ENCODE peak calls at places on chromosomes 5 and 9, in five cellular contexts. One of them, this sample, is unnamed.

GRCh38 chr5:148849461-148849860 is 23.1 kb downstream of the ADRB2 start:
- DNase-seq in neural progenitor cell: no peak
- DNase-seq in adrenal gland: no peak
- DNase-seq in effector memory CD4-positive, alpha-beta T cell: no peak
- DNase-seq in dorsolateral prefrontal cortex: no peak
- DNase-seq in this sample: no peak

GRCh38 chr9:105059260-105059659 is 131.3 kb upstream of the ABCA1 start:
- DNase-seq in neural progenitor cell: no peak
- DNase-seq in adrenal gland: no peak
- DNase-seq in effector memory CD4-positive, alpha-beta T cell: no peak
- DNase-seq in dorsolateral prefrontal cortex: no peak
- DNase-seq in this sample: no peak

GRCh38 chr5:78328585-78329173 is 31.7 kb upstream of the SCAMP1 start:
- DNase-seq in neural progenitor cell: no peak
- DNase-seq in adrenal gland: no peak
- DNase-seq in effector memory CD4-positive, alpha-beta T cell: no peak
- DNase-seq in dorsolateral prefrontal cortex: no peak
- DNase-seq in this sample: no peak

GRCh38 chr9:83284766-83285165 is 221.8 kb upstream of the RASEF start:
- DNase-seq in neural progenitor cell: no peak
- DNase-seq in adrenal gland: no peak
- DNase-seq in effector memory CD4-positive, alpha-beta T cell: no peak
- DNase-seq in dorsolateral prefrontal cortex: no peak
- DNase-seq in this sample: no peak

GRCh38 chr9:4640027-4640426 is 22.1 kb upstream of the PLPP6 start:
- DNase-seq in neural progenitor cell: peak
- DNase-seq in adrenal gland: no peak
- DNase-seq in effector memory CD4-positive, alpha-beta T cell: peak
- DNase-seq in dorsolateral prefrontal cortex: no peak
- DNase-seq in this sample: no peak

GRCh38 chr9:133527444-133527920 is 2.7 kb upstream of the MYMK start:
- DNase-seq in neural progenitor cell: peak
- DNase-seq in adrenal gland: no peak
- DNase-seq in effector memory CD4-positive, alpha-beta T cell: no peak
- DNase-seq in dorsolateral prefrontal cortex: peak
- DNase-seq in this sample: no peak

GRCh38 chr5:132219289-132219970 is 8.2 kb downstream of the P4HA2 start:
- DNase-seq in neural progenitor cell: no peak
- DNase-seq in adrenal gland: no peak
- DNase-seq in effector memory CD4-positive, alpha-beta T cell: no peak
- DNase-seq in dorsolateral prefrontal cortex: no peak
- DNase-seq in this sample: no peak

GRCh38 chr5:110757118-110757729 is 18.4 kb downstream of the SLC25A46 start:
- DNase-seq in neural progenitor cell: peak
- DNase-seq in adrenal gland: no peak
- DNase-seq in effector memory CD4-positive, alpha-beta T cell: no peak
- DNase-seq in dorsolateral prefrontal cortex: no peak
- DNase-seq in this sample: peak

GRCh38 chr9:78613006-78613405 is 316.1 kb downstream of the PSAT1 start:
- DNase-seq in neural progenitor cell: no peak
- DNase-seq in adrenal gland: no peak
- DNase-seq in effector memory CD4-positive, alpha-beta T cell: no peak
- DNase-seq in dorsolateral prefrontal cortex: no peak
- DNase-seq in this sample: no peak

GRCh38 chr5:6473284-6473683 is 24.6 kb downstream of the UBE2QL1 start:
- DNase-seq in neural progenitor cell: no peak
- DNase-seq in adrenal gland: no peak
- DNase-seq in effector memory CD4-positive, alpha-beta T cell: no peak
- DNase-seq in dorsolateral prefrontal cortex: peak
- DNase-seq in this sample: no peak

GRCh38 chr5:72760259-72760658 is 56.2 kb upstream of the TNPO1 start:
- DNase-seq in neural progenitor cell: no peak
- DNase-seq in adrenal gland: no peak
- DNase-seq in effector memory CD4-positive, alpha-beta T cell: no peak
- DNase-seq in dorsolateral prefrontal cortex: no peak
- DNase-seq in this sample: no peak

GRCh38 chr9:115630126-115630840 is 512.3 kb upstream of the TNC start:
- DNase-seq in neural progenitor cell: peak
- DNase-seq in adrenal gland: no peak
- DNase-seq in effector memory CD4-positive, alpha-beta T cell: no peak
- DNase-seq in dorsolateral prefrontal cortex: no peak
- DNase-seq in this sample: no peak

GRCh38 chr5:137218896-137219295 is 280.2 kb downstream of the SPOCK1 start:
- DNase-seq in neural progenitor cell: no peak
- DNase-seq in adrenal gland: no peak
- DNase-seq in effector memory CD4-positive, alpha-beta T cell: no peak
- DNase-seq in dorsolateral prefrontal cortex: peak
- DNase-seq in this sample: no peak

GRCh38 chr5:130138406-130139060 is 234.3 kb downstream of the CHSY3 start:
- DNase-seq in neural progenitor cell: no peak
- DNase-seq in adrenal gland: no peak
- DNase-seq in effector memory CD4-positive, alpha-beta T cell: no peak
- DNase-seq in dorsolateral prefrontal cortex: no peak
- DNase-seq in this sample: no peak

GRCh38 chr9:124133752-124134151 is 122.2 kb downstream of the LHX2 start:
- DNase-seq in neural progenitor cell: peak
- DNase-seq in adrenal gland: peak
- DNase-seq in effector memory CD4-positive, alpha-beta T cell: no peak
- DNase-seq in dorsolateral prefrontal cortex: peak
- DNase-seq in this sample: no peak

GRCh38 chr9:119026120-119026519 is 343.1 kb downstream of the BRINP1 start:
- DNase-seq in neural progenitor cell: no peak
- DNase-seq in adrenal gland: peak
- DNase-seq in effector memory CD4-positive, alpha-beta T cell: no peak
- DNase-seq in dorsolateral prefrontal cortex: peak
- DNase-seq in this sample: no peak

GRCh38 chr9:131707677-131708612 is 31.9 kb downstream of the RAPGEF1 start:
- DNase-seq in neural progenitor cell: no peak
- DNase-seq in adrenal gland: peak
- DNase-seq in effector memory CD4-positive, alpha-beta T cell: no peak
- DNase-seq in dorsolateral prefrontal cortex: no peak
- DNase-seq in this sample: no peak

GRCh38 chr5:127746756-127747155 is 43.6 kb downstream of the CCDC192 start:
- DNase-seq in neural progenitor cell: no peak
- DNase-seq in adrenal gland: no peak
- DNase-seq in effector memory CD4-positive, alpha-beta T cell: no peak
- DNase-seq in dorsolateral prefrontal cortex: no peak
- DNase-seq in this sample: no peak

GRCh38 chr9:26685857-26686256 is 206.7 kb downstream of the CAAP1 start:
- DNase-seq in neural progenitor cell: no peak
- DNase-seq in adrenal gland: no peak
- DNase-seq in effector memory CD4-positive, alpha-beta T cell: no peak
- DNase-seq in dorsolateral prefrontal cortex: no peak
- DNase-seq in this sample: no peak

GRCh38 chr9:127523312-127523851 is 72.1 kb downstream of the LRSAM1 start:
- DNase-seq in neural progenitor cell: no peak
- DNase-seq in adrenal gland: no peak
- DNase-seq in effector memory CD4-positive, alpha-beta T cell: no peak
- DNase-seq in dorsolateral prefrontal cortex: no peak
- DNase-seq in this sample: no peak

GRCh38 chr9:78676623-78677022 is 379.7 kb downstream of the PSAT1 start:
- DNase-seq in neural progenitor cell: no peak
- DNase-seq in adrenal gland: no peak
- DNase-seq in effector memory CD4-positive, alpha-beta T cell: no peak
- DNase-seq in dorsolateral prefrontal cortex: no peak
- DNase-seq in this sample: no peak

GRCh38 chr9:19239955-19240354 is 9.5 kb downstream of the DENND4C start:
- DNase-seq in neural progenitor cell: no peak
- DNase-seq in adrenal gland: no peak
- DNase-seq in effector memory CD4-positive, alpha-beta T cell: no peak
- DNase-seq in dorsolateral prefrontal cortex: no peak
- DNase-seq in this sample: no peak

GRCh38 chr5:31135542-31135941 is 57.9 kb upstream of the CDH6 start:
- DNase-seq in neural progenitor cell: no peak
- DNase-seq in adrenal gland: no peak
- DNase-seq in effector memory CD4-positive, alpha-beta T cell: no peak
- DNase-seq in dorsolateral prefrontal cortex: no peak
- DNase-seq in this sample: no peak

GRCh38 chr9:87792831-87793288 is 66.9 kb downstream of the CTSL start:
- DNase-seq in neural progenitor cell: no peak
- DNase-seq in adrenal gland: peak
- DNase-seq in effector memory CD4-positive, alpha-beta T cell: no peak
- DNase-seq in dorsolateral prefrontal cortex: no peak
- DNase-seq in this sample: no peak

GRCh38 chr5:108642170-108642906 is 105.4 kb upstream of the FER start:
- DNase-seq in neural progenitor cell: peak
- DNase-seq in adrenal gland: peak
- DNase-seq in effector memory CD4-positive, alpha-beta T cell: peak
- DNase-seq in dorsolateral prefrontal cortex: peak
- DNase-seq in this sample: peak

GRCh38 chr5:8861764-8862163 is 684.1 kb downstream of the SEMA5A start:
- DNase-seq in neural progenitor cell: no peak
- DNase-seq in adrenal gland: no peak
- DNase-seq in effector memory CD4-positive, alpha-beta T cell: no peak
- DNase-seq in dorsolateral prefrontal cortex: no peak
- DNase-seq in this sample: no peak

GRCh38 chr5:177538876-177539275 is 15.5 kb downstream of the FAM193B start:
- DNase-seq in neural progenitor cell: no peak
- DNase-seq in adrenal gland: no peak
- DNase-seq in effector memory CD4-positive, alpha-beta T cell: no peak
- DNase-seq in dorsolateral prefrontal cortex: no peak
- DNase-seq in this sample: no peak
- H3K27ac ChIP-seq in neural progenitor cell: no peak
- H3K27ac ChIP-seq in adrenal gland: peak
- H3K27ac ChIP-seq in effector memory CD4-positive, alpha-beta T cell: no peak
- H3K27ac ChIP-seq in dorsolateral prefrontal cortex: no peak
- H3K27ac ChIP-seq in this sample: peak

GRCh38 chr5:1011226-1011631 is 2.6 kb downstream of the NKD2 start:
- DNase-seq in neural progenitor cell: peak
- DNase-seq in adrenal gland: no peak
- DNase-seq in effector memory CD4-positive, alpha-beta T cell: no peak
- DNase-seq in dorsolateral prefrontal cortex: no peak
- DNase-seq in this sample: no peak

GRCh38 chr5:1008451-1009358 is at the start of gene NKD2:
- DNase-seq in neural progenitor cell: peak
- DNase-seq in adrenal gland: peak
- DNase-seq in effector memory CD4-positive, alpha-beta T cell: no peak
- DNase-seq in dorsolateral prefrontal cortex: peak
- DNase-seq in this sample: no peak

GRCh38 chr5:1010641-1011046 is 2.0 kb downstream of the NKD2 start:
- DNase-seq in neural progenitor cell: no peak
- DNase-seq in adrenal gland: no peak
- DNase-seq in effector memory CD4-positive, alpha-beta T cell: no peak
- DNase-seq in dorsolateral prefrontal cortex: no peak
- DNase-seq in this sample: no peak

GRCh38 chr5:1009359-1010180 is 968 bp downstream of the NKD2 start:
- DNase-seq in neural progenitor cell: peak
- DNase-seq in adrenal gland: peak
- DNase-seq in effector memory CD4-positive, alpha-beta T cell: no peak
- DNase-seq in dorsolateral prefrontal cortex: no peak
- DNase-seq in this sample: no peak

DNA sequence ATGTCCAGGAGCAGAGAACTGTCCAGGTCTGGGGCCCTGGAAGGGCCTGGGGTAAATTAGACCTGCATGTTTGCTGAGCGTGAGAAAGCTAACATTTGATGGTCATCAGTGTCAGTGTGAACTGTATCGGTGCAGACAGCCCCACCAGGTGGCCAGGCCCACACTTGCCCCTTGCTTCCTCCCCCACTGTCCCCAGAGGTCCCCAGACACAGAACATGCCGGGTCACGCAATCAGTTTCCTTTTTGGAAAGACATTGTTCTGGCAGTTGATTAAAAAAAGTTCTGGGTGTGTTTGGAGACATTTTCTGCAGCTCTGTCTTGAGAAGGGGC is 1.5 kb downstream of the NKD2 start:
- DNase-seq in neural progenitor cell: no peak
- DNase-seq in adrenal gland: peak
- DNase-seq in effector memory CD4-positive, alpha-beta T cell: no peak
- DNase-seq in dorsolateral prefrontal cortex: no peak
- DNase-seq in this sample: no peak
- H3K4me3 ChIP-seq in neural progenitor cell: no peak
- H3K4me3 ChIP-seq in adrenal gland: peak
- H3K4me3 ChIP-seq in effector memory CD4-positive, alpha-beta T cell: no peak
- H3K4me3 ChIP-seq in dorsolateral prefrontal cortex: peak
- H3K4me3 ChIP-seq in this sample: no peak

GRCh38 chr9:33163433-33164137 is 3.6 kb downstream of the B4GALT1 start:
- DNase-seq in neural progenitor cell: no peak
- DNase-seq in adrenal gland: peak
- DNase-seq in effector memory CD4-positive, alpha-beta T cell: no peak
- DNase-seq in dorsolateral prefrontal cortex: no peak
- DNase-seq in this sample: no peak
- H3K27ac ChIP-seq in neural progenitor cell: no peak
- H3K27ac ChIP-seq in adrenal gland: peak
- H3K27ac ChIP-seq in effector memory CD4-positive, alpha-beta T cell: peak
- H3K27ac ChIP-seq in dorsolateral prefrontal cortex: peak
- H3K27ac ChIP-seq in this sample: peak

GRCh38 chr9:94903961-94904421 is 177.5 kb downstream of the AOPEP start:
- DNase-seq in neural progenitor cell: no peak
- DNase-seq in adrenal gland: no peak
- DNase-seq in effector memory CD4-positive, alpha-beta T cell: no peak
- DNase-seq in dorsolateral prefrontal cortex: no peak
- DNase-seq in this sample: no peak

GRCh38 chr9:94899464-94900221 is 173.1 kb downstream of the AOPEP start:
- DNase-seq in neural progenitor cell: no peak
- DNase-seq in adrenal gland: no peak
- DNase-seq in effector memory CD4-positive, alpha-beta T cell: no peak
- DNase-seq in dorsolateral prefrontal cortex: no peak
- DNase-seq in this sample: no peak

GRCh38 chr9:94896512-94896911 is 170.0 kb downstream of the AOPEP start:
- DNase-seq in neural progenitor cell: no peak
- DNase-seq in adrenal gland: no peak
- DNase-seq in effector memory CD4-positive, alpha-beta T cell: no peak
- DNase-seq in dorsolateral prefrontal cortex: no peak
- DNase-seq in this sample: no peak

GRCh38 chr9:94901019-94901363 is 174.5 kb downstream of the AOPEP start:
- DNase-seq in neural progenitor cell: no peak
- DNase-seq in adrenal gland: no peak
- DNase-seq in effector memory CD4-positive, alpha-beta T cell: no peak
- DNase-seq in dorsolateral prefrontal cortex: no peak
- DNase-seq in this sample: no peak

GRCh38 chr9:94900222-94901018 is 173.9 kb downstream of the AOPEP start:
- DNase-seq in neural progenitor cell: no peak
- DNase-seq in adrenal gland: no peak
- DNase-seq in effector memory CD4-positive, alpha-beta T cell: no peak
- DNase-seq in dorsolateral prefrontal cortex: no peak
- DNase-seq in this sample: no peak
- H3K4me3 ChIP-seq in neural progenitor cell: no peak
- H3K4me3 ChIP-seq in adrenal gland: peak
- H3K4me3 ChIP-seq in effector memory CD4-positive, alpha-beta T cell: no peak
- H3K4me3 ChIP-seq in dorsolateral prefrontal cortex: no peak
- H3K4me3 ChIP-seq in this sample: no peak

DNA sequence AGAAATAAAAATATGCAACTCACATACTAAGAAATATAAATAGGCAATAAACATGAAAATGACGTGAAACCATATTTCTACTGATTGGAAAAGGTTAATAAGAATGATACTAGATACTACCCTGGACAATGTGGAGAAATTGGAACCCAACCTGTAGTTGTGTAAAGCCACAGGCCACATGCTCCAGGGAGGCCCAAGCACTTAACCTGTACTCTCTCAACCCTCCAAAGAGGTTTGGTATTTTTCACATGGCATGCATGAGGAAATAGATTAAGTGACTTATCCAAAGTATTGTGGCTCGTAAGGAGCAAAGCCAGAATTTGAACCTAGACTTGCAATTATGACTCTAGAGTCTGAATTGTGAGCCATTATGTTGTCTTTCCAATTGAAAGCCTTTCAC is 13.4 kb downstream of the LIFR start:
- DNase-seq in neural progenitor cell: no peak
- DNase-seq in adrenal gland: no peak
- DNase-seq in effector memory CD4-positive, alpha-beta T cell: no peak
- DNase-seq in dorsolateral prefrontal cortex: no peak
- DNase-seq in this sample: no peak
- H3K27ac ChIP-seq in neural progenitor cell: no peak
- H3K27ac ChIP-seq in adrenal gland: no peak
- H3K27ac ChIP-seq in effector memory CD4-positive, alpha-beta T cell: no peak
- H3K27ac ChIP-seq in dorsolateral prefrontal cortex: no peak
- H3K27ac ChIP-seq in this sample: no peak